ENCODE peak calls at places on chromosome 5, in five cellular contexts. One of them, this sample, is unnamed.
A peak's percentile ranks its signal among the peaks of the same experiment; 100 is the strongest.

GRCh38 chr5:150674376-150674821 is 13.3 kb downstream of the MYOZ3 start:
- DNase-seq in K562: no peak
- DNase-seq in SK-N-SH: no peak
- DNase-seq in H1: no peak
- DNase-seq in IMR-90: no peak
- DNase-seq in this sample: no peak

GRCh38 chr5:141003026-141003425 is 36.8 kb downstream of the PCDHAC2 start:
- DNase-seq in K562: no peak
- DNase-seq in H1: no peak
- DNase-seq in IMR-90: no peak
- DNase-seq in SK-N-SH: no peak
- DNase-seq in this sample: no peak

GRCh38 chr5:88551724-88552345 is 283.2 kb upstream of the TMEM161B start:
- DNase-seq in SK-N-SH: no peak
- DNase-seq in IMR-90: no peak
- DNase-seq in K562: no peak
- DNase-seq in H1: no peak
- DNase-seq in this sample: no peak

GRCh38 chr5:32851774-32852173 is 140.7 kb downstream of the NPR3 start:
- DNase-seq in K562: no peak
- DNase-seq in SK-N-SH: no peak
- DNase-seq in IMR-90: no peak
- DNase-seq in H1: no peak
- DNase-seq in this sample: no peak

GRCh38 chr5:145471026-145471425 is 364.1 kb downstream of the PRELID2 start:
- DNase-seq in SK-N-SH: no peak
- DNase-seq in H1: no peak
- DNase-seq in IMR-90: no peak
- DNase-seq in K562: no peak
- DNase-seq in this sample: no peak

GRCh38 chr5:112669328-112669963 is 68.2 kb upstream of the APC start:
- DNase-seq in SK-N-SH: no peak
- DNase-seq in IMR-90: no peak
- DNase-seq in K562: no peak
- DNase-seq in H1: no peak
- DNase-seq in this sample: no peak

GRCh38 chr5:147520450-147520849 is 10.6 kb upstream of the DPYSL3 start:
- DNase-seq in H1: no peak
- DNase-seq in IMR-90: peak; percentile 22
- DNase-seq in SK-N-SH: no peak
- DNase-seq in K562: no peak
- DNase-seq in this sample: no peak

GRCh38 chr5:113039229-113039628 is 62.6 kb downstream of the DCP2 start:
- DNase-seq in H1: no peak
- DNase-seq in K562: no peak
- DNase-seq in SK-N-SH: no peak
- DNase-seq in IMR-90: no peak
- DNase-seq in this sample: no peak

GRCh38 chr5:1480217-1480616 is 35.0 kb upstream of the SLC6A3 start:
- DNase-seq in K562: no peak
- DNase-seq in H1: no peak
- DNase-seq in SK-N-SH: no peak
- DNase-seq in IMR-90: no peak
- DNase-seq in this sample: peak; percentile 63

GRCh38 chr5:90109285-90109684 is 300.3 kb downstream of the CETN3 start:
- DNase-seq in SK-N-SH: no peak
- DNase-seq in H1: no peak
- DNase-seq in K562: no peak
- DNase-seq in IMR-90: no peak
- DNase-seq in this sample: no peak

GRCh38 chr5:96751203-96752169 is 56.3 kb downstream of the ERAP1 start:
- DNase-seq in H1: no peak
- DNase-seq in IMR-90: no peak
- DNase-seq in K562: no peak
- DNase-seq in SK-N-SH: no peak
- DNase-seq in this sample: no peak

GRCh38 chr5:81778642-81779041 is 27.7 kb upstream of the SSBP2 start:
- DNase-seq in IMR-90: peak; percentile 48
- DNase-seq in SK-N-SH: no peak
- DNase-seq in K562: no peak
- DNase-seq in H1: no peak
- DNase-seq in this sample: no peak

GRCh38 chr5:131281133-131281867 is 17.4 kb downstream of the CDC42SE2 start:
- DNase-seq in IMR-90: peak; percentile 17
- DNase-seq in SK-N-SH: no peak
- DNase-seq in K562: no peak
- DNase-seq in H1: no peak
- DNase-seq in this sample: no peak

GRCh38 chr5:132459031-132459982 is 31.3 kb downstream of the IRF1 start:
- DNase-seq in H1: no peak
- DNase-seq in K562: peak; percentile 34
- DNase-seq in SK-N-SH: no peak
- DNase-seq in IMR-90: peak; percentile 75
- DNase-seq in this sample: no peak

GRCh38 chr5:66826696-66827095 is 230.5 kb downstream of the MAST4 start:
- DNase-seq in IMR-90: no peak
- DNase-seq in H1: no peak
- DNase-seq in K562: no peak
- DNase-seq in SK-N-SH: no peak
- DNase-seq in this sample: no peak

GRCh38 chr5:135842737-135843136 is 8.3 kb downstream of the SLC25A48 start:
- DNase-seq in K562: no peak
- DNase-seq in H1: no peak
- DNase-seq in SK-N-SH: no peak
- DNase-seq in IMR-90: no peak
- DNase-seq in this sample: no peak

GRCh38 chr5:126542441-126542840 is 52.6 kb downstream of the ALDH7A1 start:
- DNase-seq in H1: no peak
- DNase-seq in SK-N-SH: no peak
- DNase-seq in IMR-90: no peak
- DNase-seq in K562: no peak
- DNase-seq in this sample: no peak

GRCh38 chr5:122458278-122458872 is 146.3 kb downstream of the SNCAIP start:
- DNase-seq in IMR-90: peak; percentile 24
- DNase-seq in K562: peak; percentile 19
- DNase-seq in SK-N-SH: peak; percentile 25
- DNase-seq in H1: no peak
- DNase-seq in this sample: peak; percentile 19

GRCh38 chr5:66652818-66653217 is 56.6 kb downstream of the MAST4 start:
- DNase-seq in H1: no peak
- DNase-seq in K562: no peak
- DNase-seq in SK-N-SH: no peak
- DNase-seq in IMR-90: no peak
- DNase-seq in this sample: no peak

GRCh38 chr5:77906806-77907205 is 130.7 kb upstream of the TBCA start:
- DNase-seq in IMR-90: peak; percentile 92
- DNase-seq in H1: no peak
- DNase-seq in SK-N-SH: no peak
- DNase-seq in K562: no peak
- DNase-seq in this sample: no peak

GRCh38 chr5:156865427-156865826 is 15.3 kb downstream of the PPP1R2B start:
- DNase-seq in IMR-90: no peak
- DNase-seq in SK-N-SH: no peak
- DNase-seq in H1: no peak
- DNase-seq in K562: no peak
- DNase-seq in this sample: no peak

GRCh38 chr5:37984300-37984699 is 144.5 kb upstream of the GDNF start:
- DNase-seq in SK-N-SH: no peak
- DNase-seq in K562: no peak
- DNase-seq in H1: no peak
- DNase-seq in IMR-90: no peak
- DNase-seq in this sample: no peak
- TF ChIP-seq RFX5 in SK-N-SH: no peak
- TF ChIP-seq RFX5 in K562: no peak
- TF ChIP-seq RFX5 in H1: no peak
- TF ChIP-seq RFX5 in IMR-90: no peak
- TF ChIP-seq RFX5 in this sample: no peak

GRCh38 chr5:25823330-25823873 is 1178.6 kb upstream of the CDH10 start:
- DNase-seq in K562: no peak
- DNase-seq in H1: no peak
- DNase-seq in IMR-90: no peak
- DNase-seq in SK-N-SH: no peak
- DNase-seq in this sample: no peak
- TF ChIP-seq RFX5 in K562: no peak
- TF ChIP-seq RFX5 in H1: no peak
- TF ChIP-seq RFX5 in IMR-90: no peak
- TF ChIP-seq RFX5 in SK-N-SH: no peak
- TF ChIP-seq RFX5 in this sample: no peak

GRCh38 chr5:177036443-177036842 is 13.9 kb downstream of the ZNF346 start:
- DNase-seq in K562: no peak
- DNase-seq in IMR-90: no peak
- DNase-seq in H1: no peak
- DNase-seq in SK-N-SH: no peak
- DNase-seq in this sample: no peak

GRCh38 chr5:177040814-177041410 is 18.4 kb downstream of the ZNF346 start:
- DNase-seq in SK-N-SH: no peak
- DNase-seq in K562: no peak
- DNase-seq in H1: no peak
- DNase-seq in IMR-90: peak; percentile 45
- DNase-seq in this sample: no peak

GRCh38 chr5:177041936-177042335 is 19.4 kb downstream of the ZNF346 start:
- DNase-seq in SK-N-SH: no peak
- DNase-seq in H1: no peak
- DNase-seq in IMR-90: no peak
- DNase-seq in K562: no peak
- DNase-seq in this sample: no peak

GRCh38 chr5:177036921-177037320 is 14.4 kb downstream of the ZNF346 start:
- DNase-seq in SK-N-SH: no peak
- DNase-seq in IMR-90: no peak
- DNase-seq in K562: no peak
- DNase-seq in H1: no peak
- DNase-seq in this sample: no peak

GRCh38 chr5:177035982-177036381 is 13.5 kb downstream of the ZNF346 start:
- DNase-seq in IMR-90: no peak
- DNase-seq in H1: no peak
- DNase-seq in K562: no peak
- DNase-seq in SK-N-SH: no peak
- DNase-seq in this sample: no peak
- TF ChIP-seq RFX5 in IMR-90: no peak
- TF ChIP-seq RFX5 in H1: no peak
- TF ChIP-seq RFX5 in K562: no peak
- TF ChIP-seq RFX5 in SK-N-SH: no peak
- TF ChIP-seq RFX5 in this sample: no peak

GRCh38 chr5:133668458-133668857 is 56.1 kb upstream of the FSTL4 start:
- DNase-seq in K562: no peak
- DNase-seq in SK-N-SH: no peak
- DNase-seq in H1: no peak
- DNase-seq in IMR-90: no peak
- DNase-seq in this sample: no peak
- TF ChIP-seq RFX5 in K562: no peak
- TF ChIP-seq RFX5 in SK-N-SH: no peak
- TF ChIP-seq RFX5 in H1: no peak
- TF ChIP-seq RFX5 in IMR-90: no peak
- TF ChIP-seq RFX5 in this sample: no peak

This sample was measured in A549.